ENCODE peak calls at places on chromosome 11, in five cellular contexts. K is SK-N-SH; Y is psoas muscle; R is astrocyte; I is naive thymus-derived CD4-positive, alpha-beta T cell. L is an unnamed sample. For H3K27me3, the result is how much of the 10 kb centered on the place peaks cover.

GRCh38 chr11:12248330-12248729 is 129.0 kb upstream of the PARVA start:
- DNase-seq in K (peak), Y (peak), R (no peak), I (no peak), L (peak)

GRCh38 chr11:619625-620050 is 3.9 kb upstream of the IRF7 start:
- DNase-seq in K (no peak), Y (no peak), R (no peak), I (no peak), L (no peak)

GRCh38 chr11:46845440-46845739 is 690 bp downstream of the CKAP5 start:
- DNase-seq in K (no peak), Y (no peak), R (no peak), I (no peak), L (no peak)

GRCh38 chr11:8913961-8914660 is 3.1 kb downstream of the AKIP1 start:
- DNase-seq in K (peak), Y (no peak), R (peak), I (peak), L (no peak)

GRCh38 chr11:120578591-120579154 is 67.1 kb downstream of the GRIK4 start:
- DNase-seq in K (no peak), Y (no peak), R (no peak), I (no peak), L (peak)

GRCh38 chr11:85826096-85826855 is 15.3 kb upstream of the SYTL2 start:
- DNase-seq in K (peak), Y (no peak), R (no peak), I (no peak), L (no peak)

GRCh38 chr11:116694815-116695590 is 77.8 kb downstream of the BUD13 start:
- DNase-seq in K (peak), Y (no peak), R (no peak), I (no peak), L (no peak)

GRCh38 chr11:2541881-2542361 is 97.1 kb downstream of the KCNQ1 start:
- DNase-seq in K (no peak), Y (peak), R (no peak), I (no peak), L (no peak)

DNA sequence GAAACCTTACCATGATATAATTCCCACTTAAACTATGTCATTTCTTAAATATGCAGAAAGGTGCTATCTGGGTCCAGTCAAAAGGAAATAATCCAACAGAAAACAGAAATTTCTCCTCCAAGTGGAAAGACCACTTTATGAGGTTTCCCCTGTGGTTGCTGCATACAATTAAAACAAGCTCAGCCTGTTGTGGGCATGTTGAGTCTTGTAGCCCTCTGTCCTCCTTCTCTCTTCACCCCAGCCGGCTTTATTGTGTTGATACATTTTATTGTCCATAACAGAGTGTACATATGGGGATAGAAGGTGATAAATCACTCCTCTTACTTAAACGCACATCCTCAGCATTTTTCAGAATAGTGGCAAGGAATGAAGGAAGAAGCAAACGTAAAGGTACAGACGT is 126.0 kb upstream of the MTNR1B start:
- DNase-seq in K (no peak), Y (no peak), R (no peak), I (no peak), L (no peak)
- H3K27ac ChIP-seq in K (no peak), Y (no peak), R (no peak), I (no peak), L (no peak)

DNA sequence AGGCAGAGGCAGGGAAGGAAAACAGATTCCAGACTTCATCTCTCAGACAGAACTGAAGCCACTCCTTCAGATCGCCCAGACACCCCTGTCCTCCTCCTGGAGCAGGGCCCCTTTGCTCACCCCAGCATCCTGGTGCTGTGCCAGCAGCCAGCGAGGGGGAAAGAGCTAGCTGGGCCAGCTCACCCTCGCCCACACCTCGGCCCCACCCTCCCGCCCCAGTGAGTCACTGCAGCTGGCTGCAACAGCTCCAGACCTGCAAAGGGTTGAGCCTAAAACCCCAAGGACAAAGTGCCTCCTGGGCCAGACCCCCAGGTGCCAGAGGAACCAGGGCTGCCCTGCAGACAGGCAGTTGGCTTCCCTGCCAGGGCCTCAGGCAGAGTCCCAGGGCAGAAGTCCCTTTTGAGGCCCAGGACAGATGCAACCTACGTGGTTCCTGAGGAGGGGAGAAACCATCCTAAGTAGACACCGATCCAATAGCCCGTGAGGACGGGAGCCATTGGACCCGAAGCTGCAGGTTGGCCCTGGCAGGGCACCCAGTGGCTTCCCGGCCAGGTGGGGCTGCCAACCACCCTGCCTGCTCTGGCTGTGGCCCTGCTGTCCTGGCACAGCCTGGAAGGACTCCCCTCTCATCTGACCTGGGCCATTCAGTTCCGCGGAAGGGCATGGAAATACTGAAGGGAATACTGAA is 7.2 kb downstream of the AHNAK start:
- DNase-seq in K (peak), Y (peak), R (peak), I (no peak), L (peak)
- H3K4me3 ChIP-seq in K (no peak), Y (peak), R (peak), I (peak), L (no peak)

DNA sequence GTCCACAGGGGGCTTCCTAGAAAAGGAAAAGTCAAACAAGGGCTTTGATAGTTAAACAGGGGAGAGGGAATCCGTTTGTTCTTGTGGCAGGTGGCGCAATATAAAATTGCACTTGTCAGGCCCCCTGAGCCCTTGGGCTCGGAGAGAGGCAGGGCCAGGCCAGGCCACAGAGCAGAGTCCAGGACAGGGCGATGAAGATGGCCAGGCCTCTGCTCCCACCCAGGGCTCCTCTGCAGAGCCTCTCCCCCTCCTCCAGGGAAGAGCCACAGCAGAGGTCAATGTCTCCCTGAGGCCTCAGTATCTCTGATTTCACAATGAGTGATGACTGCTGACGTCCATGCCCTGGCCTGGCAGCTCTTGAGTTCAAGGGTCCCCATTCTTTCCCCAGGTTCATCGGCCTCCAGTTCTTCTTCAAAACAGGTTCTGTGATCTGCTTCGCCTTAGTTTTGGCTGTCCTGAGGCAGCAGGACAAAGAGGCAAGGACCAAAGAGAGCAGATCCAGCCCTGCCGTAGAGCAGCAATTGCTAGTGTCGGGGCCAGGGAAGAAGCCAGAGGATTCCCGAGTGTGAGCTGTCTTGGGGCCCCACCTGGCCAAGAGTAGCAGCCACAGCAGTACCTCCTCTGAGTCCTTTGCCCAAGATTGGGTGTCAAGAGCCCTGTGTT is 36.4 kb upstream of the TPBGL start:
- DNase-seq in K (no peak), Y (no peak), R (no peak), I (no peak), L (no peak)
- H3K27me3 ChIP-seq in K (under half), Y (under half), R (under half), I (under half), L (under half)

GRCh38 chr11:104876838-104877500 is 21.3 kb downstream of the CASP12 start:
- DNase-seq in K (peak), Y (no peak), R (no peak), I (peak), L (no peak)

GRCh38 chr11:104879514-104880190 is 18.6 kb downstream of the CASP12 start:
- DNase-seq in K (no peak), Y (no peak), R (no peak), I (no peak), L (no peak)

GRCh38 chr11:104872393-104872792 is 25.9 kb downstream of the CASP12 start:
- DNase-seq in K (no peak), Y (no peak), R (no peak), I (no peak), L (no peak)

GRCh38 chr11:104873252-104873651 is 25.0 kb downstream of the CASP12 start:
- DNase-seq in K (no peak), Y (no peak), R (no peak), I (no peak), L (no peak)

GRCh38 chr11:104876324-104876723 is 21.9 kb downstream of the CASP12 start:
- DNase-seq in K (no peak), Y (no peak), R (peak), I (no peak), L (no peak)
- H3K27ac ChIP-seq in K (no peak), Y (no peak), R (no peak), I (peak), L (no peak)

GRCh38 chr11:43803766-43804165 is 76.9 kb upstream of the ALKBH3 start:
- DNase-seq in K (no peak), Y (no peak), R (no peak), I (no peak), L (no peak)

GRCh38 chr11:43810929-43811596 is 69.6 kb upstream of the ALKBH3 start:
- DNase-seq in K (no peak), Y (no peak), R (no peak), I (no peak), L (no peak)

GRCh38 chr11:43802509-43802908 is 78.1 kb upstream of the ALKBH3 start:
- DNase-seq in K (peak), Y (no peak), R (no peak), I (no peak), L (no peak)

GRCh38 chr11:43812471-43812870 is 68.2 kb upstream of the ALKBH3 start:
- DNase-seq in K (no peak), Y (no peak), R (no peak), I (no peak), L (no peak)

DNA sequence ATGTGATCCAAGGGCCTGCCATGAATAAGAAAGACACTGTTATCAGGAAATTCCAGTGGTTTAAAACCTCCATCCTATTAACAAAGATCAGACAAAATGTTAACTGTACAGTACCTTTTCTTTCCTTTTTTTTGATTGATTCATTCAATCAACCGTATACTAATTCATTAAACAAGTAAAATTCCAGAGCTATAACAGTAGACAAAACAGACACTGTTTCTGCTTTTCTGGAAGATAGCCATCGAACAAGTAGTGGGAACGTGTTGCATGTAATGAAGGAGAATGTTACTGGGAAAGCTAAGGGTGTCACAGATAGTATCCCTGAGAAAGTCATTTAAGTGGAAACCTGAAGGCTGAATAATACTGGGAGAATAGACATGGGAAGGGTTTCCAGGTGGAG is 73.7 kb upstream of the ALKBH3 start:
- DNase-seq in K (no peak), Y (no peak), R (peak), I (no peak), L (no peak)
- H3K4me3 ChIP-seq in K (no peak), Y (no peak), R (no peak), I (no peak), L (no peak)

GRCh38 chr11:7252683-7253213 is 1.0 kb downstream of the SYT9 start:
- DNase-seq in K (no peak), Y (peak), R (no peak), I (no peak), L (peak)

GRCh38 chr11:7254731-7255291 is 3.1 kb downstream of the SYT9 start:
- DNase-seq in K (no peak), Y (no peak), R (no peak), I (no peak), L (no peak)

GRCh38 chr11:7250166-7250565 is 1.5 kb upstream of the SYT9 start:
- DNase-seq in K (no peak), Y (no peak), R (no peak), I (no peak), L (no peak)

GRCh38 chr11:7251836-7252682 is at the start of gene SYT9:
- DNase-seq in K (peak), Y (peak), R (peak), I (no peak), L (peak)

DNA sequence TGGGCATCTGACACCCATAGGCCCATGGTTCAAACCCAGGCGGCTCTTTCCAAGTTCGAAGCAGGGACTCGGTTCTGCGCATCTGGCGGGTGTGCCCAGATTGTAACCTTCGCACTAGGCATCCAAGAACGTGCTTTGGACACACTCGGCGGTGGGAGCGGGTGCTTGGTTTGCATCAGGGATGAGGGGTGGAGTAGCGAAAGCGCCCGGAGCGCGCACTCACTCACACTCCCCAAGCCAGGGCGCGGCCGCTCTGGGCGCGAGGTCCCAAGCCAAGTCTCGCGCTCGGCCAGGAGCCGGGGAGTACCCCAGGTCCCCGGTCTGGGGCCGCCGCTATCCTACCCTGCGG is 243 bp upstream of the SYT9 start:
- DNase-seq in K (no peak), Y (no peak), R (no peak), I (no peak), L (no peak)
- H3K27me3 ChIP-seq in K (under half), Y (under half), R (under half), I (under half), L (under half)

GRCh38 chr11:3707176-3707575 is 36.0 kb upstream of the CHRNA10 start:
- DNase-seq in K (no peak), Y (no peak), R (no peak), I (no peak), L (no peak)

GRCh38 chr11:3709977-3710376 is 38.8 kb upstream of the CHRNA10 start:
- DNase-seq in K (no peak), Y (no peak), R (peak), I (no peak), L (no peak)

GRCh38 chr11:3712274-3712673 is 41.1 kb upstream of the CHRNA10 start:
- DNase-seq in K (no peak), Y (no peak), R (no peak), I (no peak), L (no peak)

DNA sequence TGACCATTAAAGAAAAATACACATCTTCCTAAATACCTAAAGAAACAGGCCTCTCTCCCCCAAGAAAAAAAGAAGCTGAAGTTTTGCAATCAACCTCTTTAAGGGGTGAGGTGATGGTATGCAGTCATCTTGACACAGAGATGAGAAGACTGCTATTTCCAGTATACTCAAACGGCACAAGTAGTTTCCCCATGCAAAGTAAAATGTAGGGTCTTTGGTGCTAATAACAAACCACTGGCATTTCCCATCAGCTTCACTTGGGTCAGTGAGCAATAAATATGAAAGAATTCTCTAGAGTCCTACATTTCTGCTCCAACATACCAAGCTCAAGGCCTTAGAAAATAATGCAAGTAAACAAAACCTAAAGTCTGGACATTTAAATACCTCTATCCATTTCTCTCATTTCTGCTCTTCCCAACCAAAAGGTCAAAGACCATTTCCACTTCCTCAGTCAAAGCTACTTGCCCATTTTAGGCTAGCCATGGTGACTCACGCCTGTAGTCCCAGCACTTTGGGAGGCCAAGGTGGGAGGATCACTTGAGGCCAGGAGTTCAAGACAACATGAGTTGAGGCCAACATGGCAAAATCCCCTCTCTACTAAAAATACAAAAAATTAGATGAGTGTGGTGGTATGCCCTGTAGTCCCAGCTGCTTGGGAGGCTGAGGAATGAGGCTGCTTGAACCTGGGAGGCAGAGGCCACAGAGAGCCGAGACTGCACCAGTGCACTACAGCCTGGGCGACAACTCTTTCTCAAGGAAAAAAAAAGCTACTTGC is 39.5 kb upstream of the CHRNA10 start:
- DNase-seq in K (no peak), Y (no peak), R (peak), I (no peak), L (no peak)
- H3K27ac ChIP-seq in K (no peak), Y (peak), R (no peak), I (no peak), L (no peak)

GRCh38 chr11:113817162-113817561 is 37.6 kb downstream of the CLDN25 start:
- DNase-seq in K (no peak), Y (no peak), R (peak), I (no peak), L (no peak)

GRCh38 chr11:113814181-113814580 is 34.6 kb downstream of the CLDN25 start:
- DNase-seq in K (no peak), Y (no peak), R (no peak), I (no peak), L (no peak)

GRCh38 chr11:113818426-113818825 is 38.8 kb downstream of the CLDN25 start:
- DNase-seq in K (no peak), Y (no peak), R (no peak), I (no peak), L (no peak)

GRCh38 chr11:113817626-113818025 is 38.0 kb downstream of the CLDN25 start:
- DNase-seq in K (no peak), Y (no peak), R (no peak), I (no peak), L (no peak)
- H3K4me3 ChIP-seq in K (no peak), Y (no peak), R (no peak), I (no peak), L (no peak)

GRCh38 chr11:67412495-67413179 is 2.8 kb upstream of the CARNS1 start:
- DNase-seq in K (no peak), Y (no peak), R (no peak), I (no peak), L (no peak)
- H3K27me3 ChIP-seq in K (under half), Y (under half), R (under half), I (under half), L (under half)

DNA sequence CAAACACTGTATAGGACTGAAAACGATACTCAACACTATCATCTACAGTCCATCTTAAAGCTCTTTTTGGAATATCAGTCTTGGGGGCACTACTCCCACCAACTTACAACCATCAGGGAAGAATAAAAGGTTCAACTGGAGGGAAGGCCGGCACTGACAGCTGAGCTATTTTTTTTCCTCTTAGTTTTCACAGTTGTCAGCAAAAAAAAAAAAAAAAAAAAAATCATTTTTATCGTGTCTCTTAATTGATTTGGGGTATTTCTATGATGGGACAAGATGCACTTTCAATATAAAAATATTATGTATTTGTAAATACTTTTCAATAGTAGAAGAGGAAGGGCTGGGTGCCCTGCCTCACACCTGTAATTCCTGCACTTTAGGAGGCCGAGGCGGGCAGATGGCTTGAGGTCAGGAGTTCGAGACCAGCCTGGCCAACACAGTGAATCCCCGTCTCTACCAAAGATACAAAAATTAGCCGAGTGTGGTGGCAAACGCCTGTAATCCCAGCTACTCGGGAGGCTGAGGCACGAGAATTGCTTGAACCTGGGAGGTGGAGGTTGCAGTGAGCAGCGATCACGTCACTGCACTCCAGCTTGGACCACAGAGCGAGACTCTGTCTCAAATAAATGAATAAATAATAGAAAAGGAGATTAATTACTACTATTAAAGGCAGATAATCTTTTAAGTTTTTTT is 1.5 kb downstream of the KIF18A start:
- DNase-seq in K (no peak), Y (no peak), R (no peak), I (no peak), L (no peak)
- H3K27ac ChIP-seq in K (peak), Y (no peak), R (peak), I (no peak), L (no peak)

L was measured in pancreas.